ENCODE peak calls at places on chromosomes 5 and 9, in seven cellular contexts. One of them, this sample, is unnamed.

GRCh38 chr5:132003170-132003744 is 8.2 kb downstream of the ACSL6 start:
- DNase-seq in adipocyte: no peak
- DNase-seq in CD4-positive, CD25-positive, alpha-beta regulatory T cell: no peak
- DNase-seq in GM23248: peak
- DNase-seq in kidney epithelial cell: no peak
- DNase-seq in BE2C: no peak
- DNase-seq in fibroblast of lung: peak
- DNase-seq in this sample: no peak

GRCh38 chr9:116951588-116952433 is 264.7 kb downstream of the TRIM32 start:
- DNase-seq in kidney epithelial cell: peak
- DNase-seq in fibroblast of lung: peak
- DNase-seq in BE2C: no peak
- DNase-seq in CD4-positive, CD25-positive, alpha-beta regulatory T cell: no peak
- DNase-seq in GM23248: peak
- DNase-seq in adipocyte: peak
- DNase-seq in this sample: peak

GRCh38 chr9:94649100-94649855 is 10.0 kb upstream of the FBP1 start:
- DNase-seq in fibroblast of lung: peak
- DNase-seq in GM23248: peak
- DNase-seq in BE2C: no peak
- DNase-seq in adipocyte: peak
- DNase-seq in CD4-positive, CD25-positive, alpha-beta regulatory T cell: no peak
- DNase-seq in kidney epithelial cell: peak
- DNase-seq in this sample: no peak

GRCh38 chr5:133777951-133778350 is 165.6 kb upstream of the FSTL4 start:
- DNase-seq in CD4-positive, CD25-positive, alpha-beta regulatory T cell: no peak
- DNase-seq in fibroblast of lung: no peak
- DNase-seq in adipocyte: no peak
- DNase-seq in BE2C: no peak
- DNase-seq in kidney epithelial cell: no peak
- DNase-seq in GM23248: no peak
- DNase-seq in this sample: no peak

GRCh38 chr9:110923601-110924000 is 114.7 kb downstream of the LPAR1 start:
- DNase-seq in BE2C: no peak
- DNase-seq in GM23248: no peak
- DNase-seq in adipocyte: no peak
- DNase-seq in fibroblast of lung: no peak
- DNase-seq in kidney epithelial cell: no peak
- DNase-seq in CD4-positive, CD25-positive, alpha-beta regulatory T cell: no peak
- DNase-seq in this sample: no peak

GRCh38 chr9:119487118-119487827 is 118.0 kb upstream of the BRINP1 start:
- DNase-seq in kidney epithelial cell: no peak
- DNase-seq in GM23248: no peak
- DNase-seq in CD4-positive, CD25-positive, alpha-beta regulatory T cell: no peak
- DNase-seq in fibroblast of lung: no peak
- DNase-seq in BE2C: no peak
- DNase-seq in adipocyte: no peak
- DNase-seq in this sample: no peak

GRCh38 chr5:67515020-67515689 is 318.6 kb upstream of the CD180 start:
- DNase-seq in fibroblast of lung: no peak
- DNase-seq in adipocyte: no peak
- DNase-seq in BE2C: no peak
- DNase-seq in GM23248: no peak
- DNase-seq in kidney epithelial cell: no peak
- DNase-seq in CD4-positive, CD25-positive, alpha-beta regulatory T cell: no peak
- DNase-seq in this sample: peak

GRCh38 chr9:36191290-36191645 is 547 bp downstream of the CLTA start:
- DNase-seq in CD4-positive, CD25-positive, alpha-beta regulatory T cell: peak
- DNase-seq in kidney epithelial cell: no peak
- DNase-seq in adipocyte: peak
- DNase-seq in GM23248: peak
- DNase-seq in BE2C: peak
- DNase-seq in fibroblast of lung: no peak
- DNase-seq in this sample: no peak

GRCh38 chr9:81070689-81071088 is 618.7 kb downstream of the TLE1 start:
- DNase-seq in kidney epithelial cell: no peak
- DNase-seq in CD4-positive, CD25-positive, alpha-beta regulatory T cell: no peak
- DNase-seq in fibroblast of lung: no peak
- DNase-seq in adipocyte: no peak
- DNase-seq in GM23248: no peak
- DNase-seq in BE2C: no peak
- DNase-seq in this sample: no peak

GRCh38 chr9:120710110-120710981 is 3.9 kb downstream of the MEGF9 start:
- DNase-seq in kidney epithelial cell: no peak
- DNase-seq in adipocyte: peak
- DNase-seq in BE2C: no peak
- DNase-seq in GM23248: peak
- DNase-seq in CD4-positive, CD25-positive, alpha-beta regulatory T cell: peak
- DNase-seq in fibroblast of lung: peak
- DNase-seq in this sample: no peak

GRCh38 chr5:180333661-180334060 is 19.5 kb downstream of the GFPT2 start:
- DNase-seq in GM23248: peak
- DNase-seq in fibroblast of lung: peak
- DNase-seq in kidney epithelial cell: no peak
- DNase-seq in adipocyte: peak
- DNase-seq in BE2C: no peak
- DNase-seq in CD4-positive, CD25-positive, alpha-beta regulatory T cell: no peak
- DNase-seq in this sample: no peak

GRCh38 chr5:119171686-119172085 is 100.8 kb downstream of the DMXL1 start:
- DNase-seq in kidney epithelial cell: no peak
- DNase-seq in BE2C: no peak
- DNase-seq in adipocyte: no peak
- DNase-seq in fibroblast of lung: no peak
- DNase-seq in CD4-positive, CD25-positive, alpha-beta regulatory T cell: no peak
- DNase-seq in GM23248: no peak
- DNase-seq in this sample: no peak

GRCh38 chr5:24208540-24209141 is 436.1 kb downstream of the CDH10 start:
- DNase-seq in fibroblast of lung: no peak
- DNase-seq in kidney epithelial cell: no peak
- DNase-seq in BE2C: no peak
- DNase-seq in CD4-positive, CD25-positive, alpha-beta regulatory T cell: no peak
- DNase-seq in adipocyte: no peak
- DNase-seq in GM23248: no peak
- DNase-seq in this sample: no peak

GRCh38 chr9:366620-367019 is 152.0 kb downstream of the DOCK8 start:
- DNase-seq in kidney epithelial cell: no peak
- DNase-seq in BE2C: no peak
- DNase-seq in fibroblast of lung: no peak
- DNase-seq in GM23248: no peak
- DNase-seq in CD4-positive, CD25-positive, alpha-beta regulatory T cell: no peak
- DNase-seq in adipocyte: no peak
- DNase-seq in this sample: no peak

GRCh38 chr9:84899326-84899725 is 229.8 kb downstream of the NTRK2 start:
- DNase-seq in CD4-positive, CD25-positive, alpha-beta regulatory T cell: no peak
- DNase-seq in kidney epithelial cell: no peak
- DNase-seq in GM23248: no peak
- DNase-seq in fibroblast of lung: no peak
- DNase-seq in BE2C: no peak
- DNase-seq in adipocyte: no peak
- DNase-seq in this sample: no peak

GRCh38 chr9:134619983-134620612 is 21.5 kb upstream of the COL5A1 start:
- DNase-seq in adipocyte: no peak
- DNase-seq in fibroblast of lung: no peak
- DNase-seq in CD4-positive, CD25-positive, alpha-beta regulatory T cell: no peak
- DNase-seq in GM23248: no peak
- DNase-seq in kidney epithelial cell: no peak
- DNase-seq in BE2C: peak
- DNase-seq in this sample: no peak

GRCh38 chr5:124162782-124163532 is 583.5 kb downstream of the ZNF608 start:
- DNase-seq in kidney epithelial cell: no peak
- DNase-seq in GM23248: peak
- DNase-seq in BE2C: peak
- DNase-seq in CD4-positive, CD25-positive, alpha-beta regulatory T cell: no peak
- DNase-seq in fibroblast of lung: peak
- DNase-seq in adipocyte: peak
- DNase-seq in this sample: no peak
- H3K4me3 ChIP-seq in kidney epithelial cell: no peak
- H3K4me3 ChIP-seq in GM23248: peak
- H3K4me3 ChIP-seq in BE2C: no peak
- H3K4me3 ChIP-seq in CD4-positive, CD25-positive, alpha-beta regulatory T cell: no peak
- H3K4me3 ChIP-seq in fibroblast of lung: no peak
- H3K4me3 ChIP-seq in adipocyte: no peak
- H3K4me3 ChIP-seq in this sample: no peak

GRCh38 chr5:153770066-153770465 is 268.6 kb downstream of the FAM114A2 start:
- DNase-seq in GM23248: no peak
- DNase-seq in fibroblast of lung: no peak
- DNase-seq in CD4-positive, CD25-positive, alpha-beta regulatory T cell: no peak
- DNase-seq in kidney epithelial cell: no peak
- DNase-seq in adipocyte: no peak
- DNase-seq in BE2C: no peak
- DNase-seq in this sample: no peak

GRCh38 chr5:153767221-153768218 is 271.2 kb downstream of the FAM114A2 start:
- DNase-seq in GM23248: no peak
- DNase-seq in adipocyte: no peak
- DNase-seq in kidney epithelial cell: no peak
- DNase-seq in CD4-positive, CD25-positive, alpha-beta regulatory T cell: no peak
- DNase-seq in BE2C: no peak
- DNase-seq in fibroblast of lung: no peak
- DNase-seq in this sample: no peak
- H3K4me3 ChIP-seq in GM23248: no peak
- H3K4me3 ChIP-seq in adipocyte: no peak
- H3K4me3 ChIP-seq in kidney epithelial cell: no peak
- H3K4me3 ChIP-seq in CD4-positive, CD25-positive, alpha-beta regulatory T cell: no peak
- H3K4me3 ChIP-seq in BE2C: no peak
- H3K4me3 ChIP-seq in fibroblast of lung: no peak
- H3K4me3 ChIP-seq in this sample: no peak

GRCh38 chr9:129337287-129338140 is 159.5 kb upstream of the IER5L start:
- DNase-seq in fibroblast of lung: no peak
- DNase-seq in kidney epithelial cell: no peak
- DNase-seq in CD4-positive, CD25-positive, alpha-beta regulatory T cell: no peak
- DNase-seq in GM23248: no peak
- DNase-seq in adipocyte: no peak
- DNase-seq in BE2C: no peak
- DNase-seq in this sample: no peak
- H3K4me3 ChIP-seq in fibroblast of lung: no peak
- H3K4me3 ChIP-seq in kidney epithelial cell: no peak
- H3K4me3 ChIP-seq in CD4-positive, CD25-positive, alpha-beta regulatory T cell: peak
- H3K4me3 ChIP-seq in GM23248: peak
- H3K4me3 ChIP-seq in adipocyte: peak
- H3K4me3 ChIP-seq in BE2C: no peak
- H3K4me3 ChIP-seq in this sample: no peak

GRCh38 chr5:139296862-139297326 is 3.4 kb downstream of the MATR3 start:
- DNase-seq in fibroblast of lung: no peak
- DNase-seq in GM23248: no peak
- DNase-seq in kidney epithelial cell: no peak
- DNase-seq in CD4-positive, CD25-positive, alpha-beta regulatory T cell: no peak
- DNase-seq in adipocyte: no peak
- DNase-seq in BE2C: no peak
- DNase-seq in this sample: no peak
- H3K4me3 ChIP-seq in fibroblast of lung: no peak
- H3K4me3 ChIP-seq in GM23248: peak
- H3K4me3 ChIP-seq in kidney epithelial cell: peak
- H3K4me3 ChIP-seq in CD4-positive, CD25-positive, alpha-beta regulatory T cell: peak
- H3K4me3 ChIP-seq in adipocyte: peak
- H3K4me3 ChIP-seq in BE2C: no peak
- H3K4me3 ChIP-seq in this sample: peak